ENCODE peak calls at places on chromosome 2, in nine cellular contexts. O, Y, Q, R, E, S, B, D and F are unnamed samples.

GRCh38 chr2:43838560-43839267 is at the start of the genes ABCG5 and ABCG8:
- DNase-seq in Y (no peak), O (no peak), E (no peak), B (no peak), R (no peak), Q (no peak), S (no peak), D (no peak), F (peak)

GRCh38 chr2:119065146-119065545 is 93.4 kb downstream of the C1QL2 start:
- DNase-seq in O (no peak), S (no peak), D (no peak), Y (no peak), R (no peak), E (no peak), B (no peak), Q (no peak), F (no peak)

GRCh38 chr2:239674981-239675855 is 274.4 kb upstream of the HDAC4 start:
- DNase-seq in S (no peak), B (no peak), E (no peak), Y (no peak), D (no peak), Q (no peak), O (no peak), R (no peak), F (no peak)

GRCh38 chr2:47015206-47015605 is 99.6 kb upstream of the MCFD2 start:
- DNase-seq in D (no peak), R (no peak), E (no peak), O (no peak), Q (no peak), S (no peak), B (no peak), Y (no peak), F (no peak)

GRCh38 chr2:194867328-194867727 is 789.7 kb upstream of the SLC39A10 start:
- DNase-seq in E (no peak), Q (no peak), D (peak), B (no peak), S (no peak), Y (no peak), R (no peak), O (no peak), F (no peak)

GRCh38 chr2:178819992-178820391 is 12.8 kb upstream of the TTN start:
- DNase-seq in B (no peak), E (no peak), S (no peak), Q (no peak), D (no peak), R (no peak), Y (no peak), O (no peak), F (peak)

GRCh38 chr2:122764019-122764418 is 1008.6 kb downstream of the TSN start:
- DNase-seq in O (no peak), Y (no peak), D (no peak), S (no peak), E (no peak), B (no peak), Q (no peak), R (no peak), F (no peak)

GRCh38 chr2:217683096-217683870 is 319.5 kb downstream of the TNS1 start:
- DNase-seq in O (no peak), Q (no peak), B (no peak), R (no peak), Y (no peak), S (no peak), D (no peak), E (no peak), F (no peak)

GRCh38 chr2:103005386-103005785 is 243.6 kb downstream of the TMEM182 start:
- DNase-seq in B (no peak), E (no peak), R (no peak), Q (no peak), D (no peak), Y (no peak), O (no peak), S (no peak), F (no peak)

GRCh38 chr2:88967844-88968243 is 276.4 kb downstream of the RPIA start:
- DNase-seq in R (no peak), O (no peak), Q (no peak), B (no peak), S (no peak), E (no peak), D (peak), Y (no peak), F (no peak)

GRCh38 chr2:657766-658165 is 19.4 kb downstream of the TMEM18 start:
- DNase-seq in Y (no peak), S (no peak), O (no peak), B (peak), E (no peak), R (no peak), D (no peak), Q (no peak), F (no peak)

GRCh38 chr2:96963316-96963715 is 23.1 kb downstream of the FAM178B start:
- DNase-seq in Y (no peak), B (no peak), S (no peak), Q (no peak), O (no peak), E (no peak), D (peak), R (no peak), F (no peak)

GRCh38 chr2:141311430-141311829 is 819.4 kb downstream of the LRP1B start:
- DNase-seq in Y (no peak), O (no peak), Q (no peak), S (no peak), B (no peak), R (no peak), E (no peak), D (no peak), F (no peak)

GRCh38 chr2:235639387-235639786 is 145.5 kb downstream of the AGAP1 start:
- DNase-seq in Q (peak), O (no peak), E (no peak), B (peak), D (peak), S (no peak), R (peak), Y (no peak), F (no peak)

GRCh38 chr2:176035013-176035691 is 33.1 kb upstream of the LNPK start:
- DNase-seq in S (no peak), E (no peak), B (no peak), O (no peak), R (no peak), Y (no peak), Q (no peak), D (no peak), F (no peak)

GRCh38 chr2:159131882-159132281 is 154.6 kb downstream of the WDSUB1 start:
- DNase-seq in O (peak), E (no peak), Q (no peak), R (no peak), D (peak), B (no peak), S (no peak), Y (no peak), F (no peak)

GRCh38 chr2:158255257-158255656 is 153.6 kb downstream of the UPP2 start:
- DNase-seq in D (no peak), Q (no peak), R (no peak), Y (no peak), O (no peak), S (no peak), B (no peak), E (no peak), F (no peak)

GRCh38 chr2:12806535-12806934 is 89.8 kb downstream of the TRIB2 start:
- DNase-seq in D (no peak), O (no peak), S (no peak), R (no peak), Y (no peak), E (no peak), B (no peak), Q (no peak), F (no peak)

GRCh38 chr2:207463996-207464395 is 65.8 kb upstream of the CREB1 start:
- DNase-seq in E (no peak), B (no peak), O (no peak), Q (no peak), D (no peak), Y (no peak), S (no peak), R (no peak), F (no peak)

GRCh38 chr2:147483293-147483669 is 361.5 kb upstream of the ACVR2A start:
- DNase-seq in E (no peak), R (no peak), B (no peak), Y (no peak), Q (no peak), O (no peak), D (peak), S (no peak), F (no peak)
- TF ChIP-seq CTCF in E (no peak), R (no peak), B (no peak), Y (no peak), Q (no peak), O (peak), D (no peak), S (no peak), F (no peak)

GRCh38 chr2:188984126-188984525 is 10.0 kb downstream of the COL3A1 start:
- DNase-seq in E (no peak), D (peak), Q (no peak), B (no peak), R (no peak), Y (no peak), S (no peak), O (no peak), F (no peak)
- TF ChIP-seq CTCF in E (peak), D (peak), Q (peak), B (no peak), R (peak), Y (no peak), S (no peak), O (peak), F (peak)

GRCh38 chr2:241734208-241734466 is 293 bp upstream of the D2HGDH start:
- DNase-seq in D (no peak), Y (no peak), S (no peak), Q (no peak), E (no peak), O (no peak), R (no peak), B (no peak), F (no peak)
- TF ChIP-seq CTCF in D (no peak), Y (no peak), S (no peak), Q (peak), E (peak), O (peak), R (peak), B (no peak), F (no peak)

DNA sequence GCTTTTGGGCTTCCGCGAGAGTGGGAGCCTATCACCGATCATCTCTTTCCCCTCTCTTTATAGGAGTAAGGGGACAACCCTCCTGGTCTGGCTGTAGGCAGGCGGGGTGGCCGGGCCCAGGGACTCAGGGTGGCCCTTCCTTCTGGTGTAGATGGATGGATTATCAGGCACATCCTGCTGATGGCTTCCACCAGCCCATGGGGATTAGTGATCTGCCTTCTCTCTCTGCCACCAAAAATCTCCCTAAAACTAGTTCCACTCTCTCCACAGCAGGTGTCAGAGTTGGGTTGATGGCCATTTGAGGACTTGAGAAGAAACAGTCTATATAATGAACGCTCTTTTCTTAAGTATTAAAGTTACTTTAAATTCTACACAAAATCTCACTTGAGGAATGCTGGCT is 37.4 kb downstream of the NCK2 start:
- DNase-seq in S (no peak), B (no peak), R (no peak), O (no peak), Q (no peak), D (no peak), E (no peak), Y (no peak), F (no peak)
- TF ChIP-seq CTCF in S (no peak), B (no peak), R (peak), O (peak), Q (no peak), D (peak), E (no peak), Y (no peak), F (no peak)

DNA sequence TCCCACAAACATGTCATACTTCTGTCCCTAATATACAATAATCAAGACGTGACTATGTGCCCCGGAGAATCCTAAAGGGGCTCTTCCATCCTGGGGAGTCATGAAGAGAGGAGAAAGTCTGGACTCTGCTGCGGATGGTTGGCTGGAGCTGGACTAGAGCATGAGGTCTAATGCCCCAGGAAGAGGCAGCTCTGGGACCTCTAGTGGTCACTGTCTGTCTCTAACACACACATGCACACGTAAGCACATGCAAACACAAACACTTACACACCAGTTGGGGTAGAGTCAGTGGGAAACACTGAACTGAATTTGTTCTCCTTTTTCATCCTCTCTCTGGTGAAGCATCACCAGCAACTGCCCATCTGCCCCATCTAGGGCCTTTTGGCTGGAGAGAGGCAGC is 271.6 kb downstream of the TDRD15 start:
- DNase-seq in Q (no peak), S (no peak), R (no peak), O (no peak), Y (no peak), B (no peak), E (no peak), D (no peak), F (no peak)
- TF ChIP-seq CTCF in Q (no peak), S (peak), R (peak), O (peak), Y (no peak), B (no peak), E (peak), D (no peak), F (peak)

DNA sequence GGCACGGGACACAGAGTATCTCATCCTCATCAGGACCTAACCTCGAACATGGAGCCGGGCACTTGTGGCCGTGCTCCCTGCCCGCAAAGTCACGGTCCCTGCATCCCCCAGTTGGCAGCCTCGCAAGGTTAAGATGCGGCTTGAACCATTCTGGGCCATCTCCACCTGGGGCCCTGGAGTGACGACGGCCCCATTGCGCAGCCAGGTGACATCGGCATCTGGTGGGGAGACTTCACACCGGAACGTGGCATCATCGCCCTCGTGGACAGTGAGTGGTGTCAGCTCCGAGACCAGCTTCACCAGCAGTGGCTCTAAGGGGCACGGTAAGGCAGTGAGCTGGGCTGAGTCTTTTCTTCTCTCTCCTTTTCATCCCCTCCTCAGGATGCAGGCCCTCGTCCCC is 12.6 kb downstream of the TMEM198 start:
- DNase-seq in O (no peak), S (no peak), B (no peak), E (no peak), Y (no peak), D (no peak), Q (no peak), R (no peak), F (no peak)
- TF ChIP-seq CTCF in O (no peak), S (no peak), B (no peak), E (no peak), Y (no peak), D (no peak), Q (no peak), R (no peak), F (no peak)

GRCh38 chr2:80238692-80239469 is 65.7 kb downstream of the LRRTM1 start:
- DNase-seq in Y (peak), O (no peak), R (no peak), S (peak), B (no peak), E (peak), Q (no peak), D (peak), F (no peak)
- TF ChIP-seq CTCF in Y (peak), O (peak), R (peak), S (peak), B (no peak), E (peak), Q (peak), D (peak), F (peak)